ENCODE peak calls at places on chromosomes 11 and 22, in four cellular contexts. F is HL-60, U is H1, R is Panc1. O is an unnamed sample.

GRCh38 chr11:1943977-1944376 is 3.2 kb upstream of the MRPL23 start:
- DNase-seq in F (no peak), U (peak; percentile 42), R (no peak), O (no peak)

GRCh38 chr11:86693501-86693900 is 21.1 kb upstream of the ME3 start:
- DNase-seq in F (no peak), U (no peak), R (no peak), O (no peak)

GRCh38 chr11:74783241-74783871 is 34.7 kb downstream of the RNF169 start:
- DNase-seq in F (peak; percentile 86), U (no peak), R (no peak), O (no peak)

GRCh38 chr11:34028407-34028804 is 23.1 kb upstream of the CAPRIN1 start:
- DNase-seq in F (no peak), U (no peak), R (no peak), O (no peak)

GRCh38 chr11:86067230-86068137 is 1.4 kb downstream of the PICALM start:
- DNase-seq in F (peak; percentile 33), U (no peak), R (no peak), O (no peak)

GRCh38 chr11:93526058-93526633 is 17.0 kb downstream of the SMCO4 start:
- DNase-seq in F (no peak), U (no peak), R (no peak), O (no peak)

GRCh38 chr11:26930518-26931247 is 63.2 kb upstream of the FIBIN start:
- DNase-seq in F (no peak), U (no peak), R (no peak), O (no peak)

GRCh38 chr11:110892741-110893285 is 180.6 kb upstream of the ARHGAP20 start:
- DNase-seq in F (no peak), U (no peak), R (no peak), O (no peak)

GRCh38 chr11:75966546-75967287 is 151.7 kb downstream of the UVRAG start:
- DNase-seq in F (no peak), U (no peak), R (peak; percentile 10), O (no peak)

GRCh38 chr11:78905756-78906155 is 331.1 kb upstream of the NARS2 start:
- DNase-seq in F (no peak), U (no peak), R (no peak), O (no peak)

GRCh38 chr11:78711732-78712131 is 137.1 kb upstream of the NARS2 start:
- DNase-seq in F (no peak), U (no peak), R (no peak), O (no peak)

GRCh38 chr22:48939441-48940265 is 888.0 kb downstream of the BRD1 start:
- DNase-seq in F (no peak), U (peak; percentile 35), R (no peak), O (no peak)

GRCh38 chr11:83827940-83828554 is 541.9 kb upstream of the CCDC90B start:
- DNase-seq in F (no peak), U (no peak), R (peak; percentile 28), O (no peak)

GRCh38 chr22:44573451-44573850 is 75.4 kb upstream of the RTL6 start:
- DNase-seq in F (no peak), U (no peak), R (no peak), O (no peak)

GRCh38 chr22:46569848-46570695 is 32.7 kb upstream of the CELSR1 start:
- DNase-seq in F (no peak), U (no peak), R (no peak), O (no peak)

GRCh38 chr11:19337779-19338178 is 97.0 kb upstream of the E2F8 start:
- DNase-seq in F (no peak), U (no peak), R (no peak), O (no peak)

GRCh38 chr11:124762077-124762623 is at the start of gene ESAM:
- DNase-seq in F (no peak), U (peak; percentile 64), R (no peak), O (no peak)

GRCh38 chr11:89436071-89436470 is 55.1 kb downstream of the NOX4 start:
- DNase-seq in F (no peak), U (no peak), R (no peak), O (no peak)

GRCh38 chr22:17077255-17077654 is 7.5 kb upstream of the IL17RA start:
- DNase-seq in F (no peak), U (no peak), R (no peak), O (no peak)

GRCh38 chr11:6648505-6648904 is 7.1 kb downstream of the DCHS1 start:
- DNase-seq in F (peak; percentile 28), U (no peak), R (no peak), O (no peak)

GRCh38 chr11:134266841-134267251 is 9.3 kb upstream of the GLB1L3 start:
- DNase-seq in F (peak; percentile 23), U (no peak), R (no peak), O (peak; percentile 71)

GRCh38 chr11:123799438-123799837 is 6.7 kb downstream of the OR6M1 start:
- DNase-seq in F (no peak), U (no peak), R (no peak), O (no peak)

GRCh38 chr22:44557064-44557748 is 59.2 kb upstream of the RTL6 start:
- DNase-seq in F (no peak), U (no peak), R (no peak), O (no peak)

GRCh38 chr11:76293189-76293631 is 86.9 kb upstream of the WNT11 start:
- DNase-seq in F (no peak), U (no peak), R (no peak), O (no peak)

GRCh38 chr11:59429924-59430516 is 3.8 kb upstream of the OR5A2 start:
- DNase-seq in F (peak; percentile 55), U (peak; percentile 48), R (peak; percentile 25), O (no peak)

DNA sequence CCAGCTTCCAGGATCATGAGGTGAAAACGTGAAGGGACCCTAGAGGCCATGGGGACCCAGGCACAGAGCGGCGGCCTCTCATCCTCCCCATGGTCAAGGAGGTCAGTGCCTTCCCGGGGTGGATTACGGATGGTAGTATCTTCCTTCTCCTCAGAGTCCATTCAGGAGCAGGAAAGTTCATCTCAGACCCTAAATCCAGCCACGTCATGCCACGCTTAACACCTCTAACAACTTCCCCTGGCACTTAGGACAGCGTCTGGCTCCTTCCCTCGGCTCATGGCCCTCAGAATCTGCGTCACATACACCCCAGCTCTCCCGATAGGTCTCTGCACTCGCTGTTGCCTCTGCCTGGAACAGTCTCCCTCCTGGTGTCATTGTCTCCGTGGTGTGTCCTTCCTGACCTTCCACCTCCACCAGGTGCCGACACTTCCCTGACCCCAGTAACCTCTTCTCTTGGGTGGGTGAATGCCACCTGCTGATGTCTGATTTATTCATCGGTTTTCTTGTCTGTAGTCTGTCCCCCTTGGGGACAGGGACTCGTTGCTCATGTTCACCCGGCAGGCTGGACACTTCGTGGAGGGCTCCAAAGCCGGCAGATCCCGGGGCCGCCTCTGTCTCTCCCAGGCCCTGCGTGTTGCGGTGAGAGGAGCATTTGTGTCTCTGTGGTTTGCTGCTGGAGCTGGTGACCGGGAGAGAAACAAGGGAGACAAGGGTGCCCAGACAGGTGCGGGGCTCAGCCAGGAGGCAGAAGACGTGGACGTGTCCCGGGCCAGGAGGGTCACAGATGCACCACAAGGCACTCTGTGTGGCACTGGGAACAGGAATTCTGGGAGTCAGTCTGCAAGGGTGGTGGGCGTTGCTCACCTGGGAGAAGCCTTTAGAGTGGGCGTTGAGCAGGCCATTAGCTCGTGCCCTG is 1.4 kb downstream of the MYEOV start:
- DNase-seq in F (no peak), U (no peak), R (no peak), O (no peak)
- H3K27ac ChIP-seq in F (no peak overlapping the region), U (no peak overlapping the region), R (peak overlapping the region; percentile 100), O (no peak overlapping the region)

DNA sequence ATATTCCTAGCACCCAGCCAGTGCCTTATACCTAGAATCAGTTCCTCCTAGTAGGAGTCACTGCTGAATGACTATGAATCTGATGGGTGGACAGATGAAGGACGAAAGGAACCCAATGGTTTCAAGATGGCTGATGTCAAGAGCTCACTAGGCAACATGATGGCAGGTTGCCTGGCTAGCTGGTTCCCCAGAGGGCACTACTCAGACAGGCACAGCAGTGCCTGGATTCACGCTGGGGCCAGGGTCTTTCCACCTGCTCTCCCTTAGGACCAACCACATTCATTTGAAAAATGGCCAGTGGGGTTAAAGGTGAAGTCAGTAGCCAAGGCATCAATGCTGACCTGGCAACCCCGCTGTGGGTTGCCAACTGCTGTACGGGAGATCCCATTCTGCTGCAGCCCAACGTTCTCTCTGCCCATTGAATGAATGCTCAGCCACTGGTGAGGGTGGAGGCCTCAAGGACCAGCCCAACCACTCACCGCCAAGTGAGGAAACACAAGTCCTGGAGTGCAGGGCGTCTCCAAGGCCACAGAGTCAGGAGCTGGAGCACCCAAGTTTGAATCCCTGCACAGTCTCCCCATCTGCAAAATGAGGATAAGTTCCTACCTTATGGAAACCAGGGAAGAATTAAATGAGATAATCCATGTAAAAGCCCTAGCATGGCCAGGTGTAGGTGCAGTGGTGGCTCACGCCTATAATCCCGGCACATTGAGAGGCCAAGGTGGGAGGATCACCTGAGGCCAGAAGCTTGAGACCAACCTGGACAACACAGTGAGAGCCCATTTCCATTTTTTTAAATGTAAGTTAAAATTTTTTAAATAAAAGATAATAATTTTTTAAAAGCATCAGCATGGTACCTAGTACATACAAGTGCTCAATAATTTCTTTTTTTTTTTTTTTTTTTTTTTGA is 12.4 kb downstream of the MYH9 start:
- DNase-seq in F (no peak), U (no peak), R (no peak), O (no peak)
- TF ChIP-seq POLR2AphosphoS5 in F (no peak), U (peak; percentile 33), R (no peak), O (no peak)

DNA sequence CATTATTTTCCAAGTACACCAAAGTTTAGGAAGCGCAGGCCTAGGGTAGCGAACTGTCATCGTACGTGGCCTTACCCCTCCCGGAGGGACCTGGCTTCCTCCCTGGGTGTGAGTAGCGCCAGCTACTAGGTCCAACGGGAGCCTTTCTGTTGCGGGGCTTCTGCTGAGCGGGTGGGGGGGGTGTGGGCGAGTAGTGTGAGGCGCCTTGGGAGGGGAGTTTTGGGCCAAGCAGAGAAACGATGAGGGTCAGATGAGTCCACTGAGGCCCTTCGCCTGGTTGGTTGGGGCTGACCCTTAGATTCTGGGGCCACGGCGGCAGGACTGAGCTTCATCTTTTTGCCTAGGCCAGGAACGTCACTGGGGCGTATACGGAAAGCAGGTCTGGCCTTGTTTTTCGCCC is 868 bp downstream of the TEF start:
- DNase-seq in F (no peak), U (no peak), R (no peak), O (no peak)
- H3K27ac ChIP-seq in F (no peak overlapping the region), U (no peak overlapping the region), R (peak overlapping the region; percentile 59), O (peak overlapping the region; percentile 98)

DNA sequence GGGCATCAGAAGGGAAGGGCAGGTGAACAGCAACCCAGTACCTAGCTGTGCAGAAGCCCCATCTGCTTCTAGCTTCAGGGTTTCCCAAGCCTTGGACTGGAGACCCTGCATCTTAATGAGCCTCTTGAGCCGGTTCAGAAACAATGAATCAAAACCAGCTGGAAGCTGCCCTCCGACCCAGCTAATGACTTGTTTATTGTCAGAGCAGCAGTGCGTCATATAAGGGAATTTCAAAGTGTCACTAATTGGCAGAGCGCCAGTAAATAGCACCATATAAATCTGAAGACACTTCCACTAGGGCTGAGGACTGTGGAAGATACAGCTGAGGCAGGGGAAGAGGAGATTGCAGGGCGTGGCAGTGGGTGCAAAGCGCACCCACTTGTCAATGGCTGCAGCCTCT is 57.5 kb downstream of the RPUSD4 start:
- DNase-seq in F (no peak), U (no peak), R (no peak), O (no peak)
- TF ChIP-seq POLR2AphosphoS5 in F (no peak), U (no peak), R (no peak), O (no peak)

GRCh38 chr22:50308986-50309600 is 1.6 kb upstream of the PLXNB2 start:
- DNase-seq in F (no peak), U (no peak), R (no peak), O (no peak)
- H3K27ac ChIP-seq in F (peak overlapping the region; percentile 39), U (no peak overlapping the region), R (peak overlapping the region; percentile 81), O (peak overlapping the region; percentile 77)